ENCODE peak calls at places on chromosomes 1 and 21, in ten cellular contexts. One of them, this sample, is unnamed.

GRCh38 chr1:27436204-27437159 is 44.1 kb downstream of the GPR3 start:
- DNase-seq in stimulated activated CD8-positive, alpha-beta memory T cell treated with anti-CD3 and anti-CD28 coated beads, Interleukin-7, amount 100 ng/mL, for 48 hours: no peak
- DNase-seq in kidney: no peak
- DNase-seq in NCI-H774: no peak
- DNase-seq in stimulated activated CD4-positive, alpha-beta T cell treated with anti-CD3 and anti-CD28 coated beads, Interleukin-2, amount 100 ng/mL, for 48 hours: no peak
- DNase-seq in CD4-positive, CD25-positive, alpha-beta regulatory T cell: peak; percentile 75
- DNase-seq in occipital lobe: no peak
- DNase-seq in uterus: no peak
- DNase-seq in hippocampal formation: no peak
- DNase-seq in fibroblast of villous mesenchyme: peak; percentile 70
- DNase-seq in this sample: no peak

GRCh38 chr1:219587817-219588561 is 24.9 kb downstream of the ZC3H11B start:
- DNase-seq in fibroblast of villous mesenchyme: no peak
- DNase-seq in CD4-positive, CD25-positive, alpha-beta regulatory T cell: no peak
- DNase-seq in occipital lobe: no peak
- DNase-seq in NCI-H774: no peak
- DNase-seq in stimulated activated CD4-positive, alpha-beta T cell treated with anti-CD3 and anti-CD28 coated beads, Interleukin-2, amount 100 ng/mL, for 48 hours: no peak
- DNase-seq in kidney: no peak
- DNase-seq in hippocampal formation: no peak
- DNase-seq in uterus: no peak
- DNase-seq in stimulated activated CD8-positive, alpha-beta memory T cell treated with anti-CD3 and anti-CD28 coated beads, Interleukin-7, amount 100 ng/mL, for 48 hours: no peak
- DNase-seq in this sample: no peak

GRCh38 chr1:41917835-41918449 is 780 bp downstream of the HIVEP3 start:
- DNase-seq in CD4-positive, CD25-positive, alpha-beta regulatory T cell: peak; percentile 64
- DNase-seq in NCI-H774: peak; percentile 73
- DNase-seq in stimulated activated CD8-positive, alpha-beta memory T cell treated with anti-CD3 and anti-CD28 coated beads, Interleukin-7, amount 100 ng/mL, for 48 hours: no peak
- DNase-seq in occipital lobe: peak; percentile 49
- DNase-seq in uterus: no peak
- DNase-seq in stimulated activated CD4-positive, alpha-beta T cell treated with anti-CD3 and anti-CD28 coated beads, Interleukin-2, amount 100 ng/mL, for 48 hours: no peak
- DNase-seq in kidney: peak; percentile 77
- DNase-seq in hippocampal formation: no peak
- DNase-seq in fibroblast of villous mesenchyme: peak; percentile 62
- DNase-seq in this sample: peak; percentile 50

GRCh38 chr1:36737767-36738166 is 255.1 kb upstream of the CSF3R start:
- DNase-seq in uterus: no peak
- DNase-seq in stimulated activated CD8-positive, alpha-beta memory T cell treated with anti-CD3 and anti-CD28 coated beads, Interleukin-7, amount 100 ng/mL, for 48 hours: no peak
- DNase-seq in occipital lobe: no peak
- DNase-seq in hippocampal formation: no peak
- DNase-seq in CD4-positive, CD25-positive, alpha-beta regulatory T cell: no peak
- DNase-seq in fibroblast of villous mesenchyme: no peak
- DNase-seq in stimulated activated CD4-positive, alpha-beta T cell treated with anti-CD3 and anti-CD28 coated beads, Interleukin-2, amount 100 ng/mL, for 48 hours: no peak
- DNase-seq in kidney: no peak
- DNase-seq in NCI-H774: no peak
- DNase-seq in this sample: no peak

GRCh38 chr1:15941044-15941840 is 34.7 kb downstream of the ZBTB17 start:
- DNase-seq in uterus: no peak
- DNase-seq in occipital lobe: no peak
- DNase-seq in stimulated activated CD4-positive, alpha-beta T cell treated with anti-CD3 and anti-CD28 coated beads, Interleukin-2, amount 100 ng/mL, for 48 hours: no peak
- DNase-seq in NCI-H774: no peak
- DNase-seq in kidney: no peak
- DNase-seq in stimulated activated CD8-positive, alpha-beta memory T cell treated with anti-CD3 and anti-CD28 coated beads, Interleukin-7, amount 100 ng/mL, for 48 hours: no peak
- DNase-seq in fibroblast of villous mesenchyme: no peak
- DNase-seq in hippocampal formation: no peak
- DNase-seq in CD4-positive, CD25-positive, alpha-beta regulatory T cell: no peak
- DNase-seq in this sample: no peak

GRCh38 chr21:42421018-42421793 is 17.5 kb downstream of the UBASH3A start:
- DNase-seq in stimulated activated CD8-positive, alpha-beta memory T cell treated with anti-CD3 and anti-CD28 coated beads, Interleukin-7, amount 100 ng/mL, for 48 hours: peak; percentile 42
- DNase-seq in hippocampal formation: no peak
- DNase-seq in uterus: no peak
- DNase-seq in kidney: no peak
- DNase-seq in CD4-positive, CD25-positive, alpha-beta regulatory T cell: peak; percentile 72
- DNase-seq in fibroblast of villous mesenchyme: no peak
- DNase-seq in occipital lobe: no peak
- DNase-seq in stimulated activated CD4-positive, alpha-beta T cell treated with anti-CD3 and anti-CD28 coated beads, Interleukin-2, amount 100 ng/mL, for 48 hours: no peak
- DNase-seq in NCI-H774: no peak
- DNase-seq in this sample: no peak

GRCh38 chr1:72241397-72241796 is 40.9 kb downstream of the NEGR1 start:
- DNase-seq in occipital lobe: no peak
- DNase-seq in NCI-H774: no peak
- DNase-seq in fibroblast of villous mesenchyme: peak; percentile 17
- DNase-seq in stimulated activated CD4-positive, alpha-beta T cell treated with anti-CD3 and anti-CD28 coated beads, Interleukin-2, amount 100 ng/mL, for 48 hours: no peak
- DNase-seq in stimulated activated CD8-positive, alpha-beta memory T cell treated with anti-CD3 and anti-CD28 coated beads, Interleukin-7, amount 100 ng/mL, for 48 hours: no peak
- DNase-seq in uterus: no peak
- DNase-seq in CD4-positive, CD25-positive, alpha-beta regulatory T cell: no peak
- DNase-seq in hippocampal formation: no peak
- DNase-seq in kidney: no peak
- DNase-seq in this sample: no peak

GRCh38 chr1:65177457-65177856 is 29.5 kb downstream of the AK4 start:
- DNase-seq in uterus: no peak
- DNase-seq in kidney: no peak
- DNase-seq in NCI-H774: no peak
- DNase-seq in stimulated activated CD4-positive, alpha-beta T cell treated with anti-CD3 and anti-CD28 coated beads, Interleukin-2, amount 100 ng/mL, for 48 hours: no peak
- DNase-seq in CD4-positive, CD25-positive, alpha-beta regulatory T cell: no peak
- DNase-seq in fibroblast of villous mesenchyme: peak; percentile 34
- DNase-seq in hippocampal formation: no peak
- DNase-seq in stimulated activated CD8-positive, alpha-beta memory T cell treated with anti-CD3 and anti-CD28 coated beads, Interleukin-7, amount 100 ng/mL, for 48 hours: no peak
- DNase-seq in occipital lobe: no peak
- DNase-seq in this sample: no peak

GRCh38 chr1:26942656-26943055 is 17.6 kb downstream of the KDF1 start:
- DNase-seq in hippocampal formation: no peak
- DNase-seq in stimulated activated CD8-positive, alpha-beta memory T cell treated with anti-CD3 and anti-CD28 coated beads, Interleukin-7, amount 100 ng/mL, for 48 hours: no peak
- DNase-seq in occipital lobe: no peak
- DNase-seq in kidney: no peak
- DNase-seq in CD4-positive, CD25-positive, alpha-beta regulatory T cell: no peak
- DNase-seq in fibroblast of villous mesenchyme: no peak
- DNase-seq in stimulated activated CD4-positive, alpha-beta T cell treated with anti-CD3 and anti-CD28 coated beads, Interleukin-2, amount 100 ng/mL, for 48 hours: no peak
- DNase-seq in NCI-H774: no peak
- DNase-seq in uterus: no peak
- DNase-seq in this sample: no peak

GRCh38 chr1:226185153-226186036 is 1.1 kb downstream of the ACBD3 start:
- DNase-seq in kidney: no peak
- DNase-seq in hippocampal formation: no peak
- DNase-seq in uterus: no peak
- DNase-seq in CD4-positive, CD25-positive, alpha-beta regulatory T cell: peak; percentile 10
- DNase-seq in NCI-H774: no peak
- DNase-seq in occipital lobe: no peak
- DNase-seq in stimulated activated CD4-positive, alpha-beta T cell treated with anti-CD3 and anti-CD28 coated beads, Interleukin-2, amount 100 ng/mL, for 48 hours: no peak
- DNase-seq in stimulated activated CD8-positive, alpha-beta memory T cell treated with anti-CD3 and anti-CD28 coated beads, Interleukin-7, amount 100 ng/mL, for 48 hours: no peak
- DNase-seq in fibroblast of villous mesenchyme: peak; percentile 63
- DNase-seq in this sample: no peak

GRCh38 chr21:42925114-42925907 is at the start of gene ERVH48-1:
- DNase-seq in hippocampal formation: no peak
- DNase-seq in CD4-positive, CD25-positive, alpha-beta regulatory T cell: peak; percentile 48
- DNase-seq in stimulated activated CD4-positive, alpha-beta T cell treated with anti-CD3 and anti-CD28 coated beads, Interleukin-2, amount 100 ng/mL, for 48 hours: no peak
- DNase-seq in kidney: no peak
- DNase-seq in NCI-H774: no peak
- DNase-seq in occipital lobe: no peak
- DNase-seq in uterus: no peak
- DNase-seq in stimulated activated CD8-positive, alpha-beta memory T cell treated with anti-CD3 and anti-CD28 coated beads, Interleukin-7, amount 100 ng/mL, for 48 hours: no peak
- DNase-seq in fibroblast of villous mesenchyme: peak; percentile 85
- DNase-seq in this sample: no peak

GRCh38 chr1:111204211-111204883 is 3.9 kb upstream of the DENND2D start:
- DNase-seq in occipital lobe: no peak
- DNase-seq in hippocampal formation: no peak
- DNase-seq in kidney: peak; percentile 95
- DNase-seq in fibroblast of villous mesenchyme: no peak
- DNase-seq in uterus: no peak
- DNase-seq in stimulated activated CD4-positive, alpha-beta T cell treated with anti-CD3 and anti-CD28 coated beads, Interleukin-2, amount 100 ng/mL, for 48 hours: no peak
- DNase-seq in stimulated activated CD8-positive, alpha-beta memory T cell treated with anti-CD3 and anti-CD28 coated beads, Interleukin-7, amount 100 ng/mL, for 48 hours: no peak
- DNase-seq in NCI-H774: peak; percentile 51
- DNase-seq in CD4-positive, CD25-positive, alpha-beta regulatory T cell: peak; percentile 87
- DNase-seq in this sample: no peak

GRCh38 chr1:208577381-208577905 is 333.3 kb upstream of the PLXNA2 start:
- DNase-seq in NCI-H774: no peak
- DNase-seq in stimulated activated CD8-positive, alpha-beta memory T cell treated with anti-CD3 and anti-CD28 coated beads, Interleukin-7, amount 100 ng/mL, for 48 hours: no peak
- DNase-seq in kidney: no peak
- DNase-seq in stimulated activated CD4-positive, alpha-beta T cell treated with anti-CD3 and anti-CD28 coated beads, Interleukin-2, amount 100 ng/mL, for 48 hours: no peak
- DNase-seq in occipital lobe: no peak
- DNase-seq in fibroblast of villous mesenchyme: no peak
- DNase-seq in hippocampal formation: no peak
- DNase-seq in CD4-positive, CD25-positive, alpha-beta regulatory T cell: no peak
- DNase-seq in uterus: no peak
- DNase-seq in this sample: no peak

GRCh38 chr1:226615876-226616275 is 67.3 kb downstream of the STUM start:
- DNase-seq in kidney: no peak
- DNase-seq in NCI-H774: no peak
- DNase-seq in hippocampal formation: no peak
- DNase-seq in stimulated activated CD8-positive, alpha-beta memory T cell treated with anti-CD3 and anti-CD28 coated beads, Interleukin-7, amount 100 ng/mL, for 48 hours: no peak
- DNase-seq in fibroblast of villous mesenchyme: no peak
- DNase-seq in uterus: no peak
- DNase-seq in occipital lobe: no peak
- DNase-seq in stimulated activated CD4-positive, alpha-beta T cell treated with anti-CD3 and anti-CD28 coated beads, Interleukin-2, amount 100 ng/mL, for 48 hours: no peak
- DNase-seq in CD4-positive, CD25-positive, alpha-beta regulatory T cell: no peak
- DNase-seq in this sample: no peak

GRCh38 chr1:46948629-46949282 is 7.5 kb upstream of the CYP4A11 start:
- DNase-seq in stimulated activated CD8-positive, alpha-beta memory T cell treated with anti-CD3 and anti-CD28 coated beads, Interleukin-7, amount 100 ng/mL, for 48 hours: no peak
- DNase-seq in NCI-H774: no peak
- DNase-seq in stimulated activated CD4-positive, alpha-beta T cell treated with anti-CD3 and anti-CD28 coated beads, Interleukin-2, amount 100 ng/mL, for 48 hours: no peak
- DNase-seq in CD4-positive, CD25-positive, alpha-beta regulatory T cell: no peak
- DNase-seq in fibroblast of villous mesenchyme: no peak
- DNase-seq in kidney: no peak
- DNase-seq in hippocampal formation: no peak
- DNase-seq in occipital lobe: no peak
- DNase-seq in uterus: no peak
- DNase-seq in this sample: no peak

GRCh38 chr1:164823486-164824279 is 264.7 kb downstream of the PBX1 start:
- DNase-seq in hippocampal formation: no peak
- DNase-seq in stimulated activated CD4-positive, alpha-beta T cell treated with anti-CD3 and anti-CD28 coated beads, Interleukin-2, amount 100 ng/mL, for 48 hours: no peak
- DNase-seq in occipital lobe: no peak
- DNase-seq in uterus: peak; percentile 76
- DNase-seq in fibroblast of villous mesenchyme: peak; percentile 93
- DNase-seq in stimulated activated CD8-positive, alpha-beta memory T cell treated with anti-CD3 and anti-CD28 coated beads, Interleukin-7, amount 100 ng/mL, for 48 hours: no peak
- DNase-seq in kidney: no peak
- DNase-seq in NCI-H774: no peak
- DNase-seq in CD4-positive, CD25-positive, alpha-beta regulatory T cell: no peak
- DNase-seq in this sample: no peak

GRCh38 chr1:113153116-113153803 is 80.3 kb downstream of the LRIG2 start:
- DNase-seq in stimulated activated CD8-positive, alpha-beta memory T cell treated with anti-CD3 and anti-CD28 coated beads, Interleukin-7, amount 100 ng/mL, for 48 hours: no peak
- DNase-seq in occipital lobe: no peak
- DNase-seq in kidney: no peak
- DNase-seq in CD4-positive, CD25-positive, alpha-beta regulatory T cell: no peak
- DNase-seq in stimulated activated CD4-positive, alpha-beta T cell treated with anti-CD3 and anti-CD28 coated beads, Interleukin-2, amount 100 ng/mL, for 48 hours: no peak
- DNase-seq in uterus: no peak
- DNase-seq in hippocampal formation: no peak
- DNase-seq in NCI-H774: no peak
- DNase-seq in fibroblast of villous mesenchyme: no peak
- DNase-seq in this sample: no peak

GRCh38 chr21:33761104-33762036 is 119.1 kb downstream of the ITSN1 start:
- DNase-seq in NCI-H774: no peak
- DNase-seq in kidney: no peak
- DNase-seq in uterus: peak; percentile 26
- DNase-seq in occipital lobe: no peak
- DNase-seq in stimulated activated CD8-positive, alpha-beta memory T cell treated with anti-CD3 and anti-CD28 coated beads, Interleukin-7, amount 100 ng/mL, for 48 hours: no peak
- DNase-seq in CD4-positive, CD25-positive, alpha-beta regulatory T cell: no peak
- DNase-seq in fibroblast of villous mesenchyme: peak; percentile 98
- DNase-seq in hippocampal formation: no peak
- DNase-seq in stimulated activated CD4-positive, alpha-beta T cell treated with anti-CD3 and anti-CD28 coated beads, Interleukin-2, amount 100 ng/mL, for 48 hours: no peak
- DNase-seq in this sample: no peak

GRCh38 chr1:64531057-64531456 is 61.1 kb downstream of the CACHD1 start:
- DNase-seq in occipital lobe: no peak
- DNase-seq in CD4-positive, CD25-positive, alpha-beta regulatory T cell: no peak
- DNase-seq in uterus: no peak
- DNase-seq in stimulated activated CD8-positive, alpha-beta memory T cell treated with anti-CD3 and anti-CD28 coated beads, Interleukin-7, amount 100 ng/mL, for 48 hours: no peak
- DNase-seq in fibroblast of villous mesenchyme: no peak
- DNase-seq in kidney: no peak
- DNase-seq in hippocampal formation: no peak
- DNase-seq in stimulated activated CD4-positive, alpha-beta T cell treated with anti-CD3 and anti-CD28 coated beads, Interleukin-2, amount 100 ng/mL, for 48 hours: no peak
- DNase-seq in NCI-H774: no peak
- DNase-seq in this sample: no peak

GRCh38 chr1:21313146-21313885 is 23.1 kb upstream of the ECE1 start:
- DNase-seq in stimulated activated CD4-positive, alpha-beta T cell treated with anti-CD3 and anti-CD28 coated beads, Interleukin-2, amount 100 ng/mL, for 48 hours: no peak
- DNase-seq in hippocampal formation: no peak
- DNase-seq in NCI-H774: no peak
- DNase-seq in occipital lobe: no peak
- DNase-seq in uterus: peak; percentile 74
- DNase-seq in CD4-positive, CD25-positive, alpha-beta regulatory T cell: no peak
- DNase-seq in fibroblast of villous mesenchyme: peak; percentile 72
- DNase-seq in stimulated activated CD8-positive, alpha-beta memory T cell treated with anti-CD3 and anti-CD28 coated beads, Interleukin-7, amount 100 ng/mL, for 48 hours: no peak
- DNase-seq in kidney: no peak
- DNase-seq in this sample: no peak